ENCODE peak calls at places on chromosomes 7 and 10, in six cellular contexts. K is GM12878, X is HepG2, F is A549, E is endothelial cell of umbilical vein, Z is K562. L is an unnamed sample.
A peak's percentile ranks its signal among the peaks of the same experiment; 100 is the strongest.

GRCh38 chr10:68231106-68231901 is 609 bp downstream of the ATOH7 start:
- DNase-seq in K (no peak), X (peak; percentile 30), F (peak; percentile 92), E (peak; percentile 81), Z (peak; percentile 76), L (peak; percentile 88)

GRCh38 chr7:97845622-97846203 is 26.5 kb downstream of the ASNS start:
- DNase-seq in K (no peak), X (peak; percentile 9), F (peak; percentile 16), E (peak; percentile 36), Z (no peak), L (peak; percentile 54)

GRCh38 chr10:7233259-7233991 is 177.4 kb downstream of the SFMBT2 start:
- DNase-seq in K (no peak), X (peak; percentile 9), F (no peak), E (no peak), Z (peak; percentile 19), L (no peak)

GRCh38 chr10:98269435-98269912 is 1.5 kb upstream of the LOXL4 start:
- DNase-seq in K (no peak), X (peak; percentile 83), F (peak; percentile 70), E (peak; percentile 43), Z (peak; percentile 35), L (no peak)

GRCh38 chr10:6047326-6047611 is 14.9 kb downstream of the IL2RA start:
- DNase-seq in K (no peak), X (no peak), F (no peak), E (no peak), Z (no peak), L (no peak)

GRCh38 chr7:122803323-122803722 is 82.9 kb downstream of the CADPS2 start:
- DNase-seq in K (no peak), X (peak; percentile 36), F (no peak), E (peak; percentile 74), Z (no peak), L (peak; percentile 38)

GRCh38 chr10:33132626-33133025 is 174.6 kb upstream of the ITGB1 start:
- DNase-seq in K (no peak), X (no peak), F (no peak), E (no peak), Z (no peak), L (no peak)

GRCh38 chr10:15813415-15813814 is 46.9 kb downstream of the MINDY3 start:
- DNase-seq in K (no peak), X (no peak), F (no peak), E (peak; percentile 18), Z (no peak), L (no peak)

GRCh38 chr7:20742913-20743312 is 43.8 kb downstream of the SP8 start:
- DNase-seq in K (no peak), X (no peak), F (no peak), E (no peak), Z (no peak), L (no peak)

GRCh38 chr10:118723467-118723866 is 31.3 kb downstream of the CACUL1 start:
- DNase-seq in K (no peak), X (no peak), F (no peak), E (peak; percentile 42), Z (no peak), L (no peak)

DNA sequence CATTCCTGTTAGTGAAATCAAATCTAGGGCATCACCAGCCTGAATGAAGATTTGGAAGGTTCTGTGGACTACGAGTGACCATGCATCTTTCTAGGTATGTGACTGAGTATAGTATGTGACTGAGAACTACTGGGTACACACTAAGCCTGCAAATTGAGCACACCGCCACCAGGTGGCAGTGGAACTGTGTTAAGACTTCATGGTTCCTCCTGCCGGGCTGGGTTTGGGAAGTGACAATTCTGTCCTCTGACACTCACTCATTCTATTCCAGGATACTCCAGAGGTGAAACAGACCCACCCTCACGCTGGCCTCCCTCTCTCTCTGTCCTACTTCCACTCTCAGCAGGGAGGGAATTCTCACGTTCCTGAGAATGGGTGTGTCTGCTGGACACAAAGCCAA is 84.0 kb upstream of the TMEM248 start:
- DNase-seq in K (no peak), X (peak; percentile 61), F (no peak), E (peak; percentile 20), Z (peak; percentile 34), L (peak; percentile 86)
- TF ChIP-seq MYC in K (no peak), X (no peak), F (no peak), E (no peak), Z (no peak), L (no peak)

DNA sequence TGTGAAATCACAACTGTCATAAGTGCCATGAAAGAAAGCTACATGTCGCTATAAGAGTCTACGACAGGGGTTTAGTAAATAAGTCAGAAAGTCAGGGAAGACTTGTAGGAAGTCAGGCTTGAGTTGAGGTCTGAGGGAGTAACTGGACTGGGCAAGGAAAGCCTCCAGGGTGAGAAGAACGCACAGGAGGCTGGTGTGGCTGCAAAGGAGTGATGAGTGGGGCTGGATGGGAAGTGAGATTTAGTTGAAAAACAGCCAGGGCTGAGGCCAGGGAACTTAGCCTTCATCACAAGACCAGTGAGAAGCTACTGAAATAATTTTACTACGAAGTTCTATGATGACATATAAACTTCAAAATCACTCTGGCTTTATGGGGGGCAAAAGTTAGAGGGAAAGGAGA is 763.7 kb upstream of the PHF14 start:
- DNase-seq in K (no peak), X (no peak), F (no peak), E (no peak), Z (no peak), L (no peak)
- TF ChIP-seq POLR2A in K (no peak), X (no peak), F (no peak), E (no peak), Z (no peak), L (no peak)

GRCh38 chr10:454860-455259 is 234.6 kb downstream of the DIP2C start:
- DNase-seq in K (no peak), X (no peak), F (peak; percentile 68), E (peak; percentile 67), Z (no peak), L (no peak)
- TF ChIP-seq MYC in K (no peak), X (no peak), F (no peak), E (no peak), Z (no peak), L (no peak)

GRCh38 chr7:27145167-27145883 is 1.8 kb upstream of the HOXA5 start:
- DNase-seq in K (no peak), X (no peak), F (no peak), E (no peak), Z (no peak), L (no peak)

GRCh38 chr7:27144799-27145166 is 1.3 kb upstream of the HOXA5 start:
- DNase-seq in K (no peak), X (no peak), F (no peak), E (no peak), Z (no peak), L (no peak)

GRCh38 chr7:27142562-27143021 is 889 bp downstream of the HOXA5 start:
- DNase-seq in K (no peak), X (no peak), F (no peak), E (no peak), Z (no peak), L (no peak)

GRCh38 chr7:27143022-27143949 is at the start of gene HOXA5:
- DNase-seq in K (no peak), X (peak; percentile 90), F (peak; percentile 95), E (peak; percentile 97), Z (no peak), L (no peak)

DNA sequence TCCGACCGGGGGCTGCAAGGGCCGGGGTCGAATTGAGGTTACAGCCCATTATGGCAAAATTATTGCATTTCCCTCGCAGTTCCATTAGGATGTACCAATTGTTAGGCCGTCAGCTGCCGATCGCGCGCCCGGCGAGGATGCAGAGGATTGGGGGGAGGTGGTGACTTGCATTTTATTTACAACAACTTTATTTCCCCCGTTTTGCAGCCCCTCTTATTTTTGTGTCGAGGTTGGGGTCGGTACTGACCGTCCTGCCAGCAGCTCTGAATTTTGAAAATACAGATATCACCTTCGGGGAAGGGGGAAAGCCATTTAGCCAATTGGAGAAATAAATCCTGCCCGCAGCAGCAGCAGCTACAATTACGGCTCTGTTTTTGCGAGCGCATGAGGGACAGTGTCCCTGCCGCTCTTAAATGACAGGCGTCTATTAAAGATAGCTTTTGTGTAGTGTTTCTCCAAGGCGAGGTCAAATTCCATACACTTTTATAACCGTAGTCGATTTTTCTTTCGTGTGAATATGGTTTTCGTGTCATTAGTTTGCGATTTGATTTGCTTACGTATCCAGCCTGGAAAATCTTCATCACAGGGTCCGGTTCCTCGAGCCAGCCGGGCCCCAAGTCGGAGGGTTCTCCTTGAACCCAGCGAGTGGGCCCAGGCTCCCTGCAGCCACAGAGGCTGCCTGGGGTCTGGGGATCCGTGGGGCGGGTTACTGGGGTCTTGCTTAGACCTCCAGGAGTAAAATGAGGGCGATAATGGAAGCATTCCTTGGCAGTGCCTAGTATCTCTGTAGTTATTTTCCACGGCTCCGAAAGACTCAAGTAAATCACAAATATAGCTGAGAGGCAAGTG is 693 bp upstream of the HOXA5 start:
- DNase-seq in K (no peak), X (no peak), F (no peak), E (no peak), Z (no peak), L (no peak)
- TF ChIP-seq POLR2A in K (no peak), X (no peak), F (no peak), E (no peak), Z (no peak), L (no peak)

DNA sequence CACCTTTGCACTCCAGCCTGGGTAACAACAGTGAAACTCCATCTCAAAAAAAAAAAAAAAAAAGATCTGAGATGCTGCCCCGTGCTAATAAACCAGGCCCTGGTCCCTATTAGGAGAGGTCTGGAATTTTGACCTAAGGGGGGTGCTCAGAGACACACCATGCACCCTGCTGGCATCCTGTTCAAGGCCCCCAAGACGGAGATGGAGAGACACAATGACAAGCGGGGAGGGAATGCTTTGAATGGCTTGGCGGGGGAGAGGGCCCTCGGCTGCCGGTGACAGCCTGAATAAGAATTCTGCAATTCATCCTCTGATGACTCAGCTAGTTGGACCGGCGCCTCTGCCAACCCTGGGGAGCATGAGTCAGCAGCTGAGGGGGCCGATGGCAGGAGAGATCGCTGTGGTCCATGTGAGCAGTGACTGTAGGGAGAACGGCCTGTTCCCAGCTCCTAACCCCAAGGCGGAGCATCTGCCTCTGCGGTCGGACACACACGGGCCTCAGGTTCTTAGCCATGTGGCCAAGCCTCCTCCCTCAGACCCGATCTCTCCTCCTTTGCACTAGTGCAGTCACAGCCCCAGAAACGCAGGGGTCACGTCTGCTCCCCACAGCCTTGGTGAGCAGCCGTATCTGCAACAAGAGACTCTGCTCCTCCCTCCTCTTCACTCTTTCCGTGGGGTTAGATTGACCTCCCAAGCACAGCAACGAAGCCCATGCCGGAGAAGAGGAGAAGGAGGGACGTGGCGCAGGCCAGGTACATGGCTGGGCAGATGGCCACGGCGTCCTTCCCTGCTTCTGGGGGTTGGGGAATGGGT is 14.9 kb downstream of the TRIM56 start:
- DNase-seq in K (no peak), X (peak; percentile 88), F (peak; percentile 91), E (peak; percentile 97), Z (peak; percentile 98), L (peak; percentile 99)
- TF ChIP-seq MYC in K (no peak), X (peak; percentile 68), F (peak; percentile 94), E (peak; percentile 82), Z (peak; percentile 90), L (peak; percentile 41)

L was measured in NB4.